ENCODE peak calls at places on chromosomes 7 and 10, in four cellular contexts. One of them, this sample, is unnamed.

GRCh38 chr7:101402081-101402779 is 39.6 kb downstream of the COL26A1 start:
- DNase-seq in K562: no peak
- DNase-seq in HepG2: no peak
- DNase-seq in GM12878: no peak
- DNase-seq in this sample: peak

GRCh38 chr7:1669954-1670893 is at the start of gene ELFN1:
- DNase-seq in K562: peak
- DNase-seq in HepG2: no peak
- DNase-seq in GM12878: no peak
- DNase-seq in this sample: peak

GRCh38 chr7:68166525-68166924 is 1169.9 kb downstream of the TYW1 start:
- DNase-seq in K562: no peak
- DNase-seq in HepG2: no peak
- DNase-seq in GM12878: no peak
- DNase-seq in this sample: no peak

GRCh38 chr10:116670706-116671105 is 50.0 kb downstream of the PNLIPRP2 start:
- DNase-seq in K562: no peak
- DNase-seq in HepG2: no peak
- DNase-seq in GM12878: no peak
- DNase-seq in this sample: no peak

GRCh38 chr10:6586501-6586900 is 6.4 kb upstream of the PRKCQ start:
- DNase-seq in K562: no peak
- DNase-seq in HepG2: no peak
- DNase-seq in GM12878: no peak
- DNase-seq in this sample: no peak

GRCh38 chr7:43490016-43490415 is 92.9 kb upstream of the STK17A start:
- DNase-seq in K562: no peak
- DNase-seq in HepG2: no peak
- DNase-seq in GM12878: no peak
- DNase-seq in this sample: no peak

GRCh38 chr10:88027570-88027969 is 164.1 kb downstream of the PTEN start:
- DNase-seq in K562: no peak
- DNase-seq in HepG2: no peak
- DNase-seq in GM12878: peak
- DNase-seq in this sample: no peak

GRCh38 chr10:27948191-27948590 is 50.7 kb downstream of the ODAD2 start:
- DNase-seq in K562: no peak
- DNase-seq in HepG2: no peak
- DNase-seq in GM12878: no peak
- DNase-seq in this sample: no peak

GRCh38 chr7:15687645-15688025 is 1.2 kb upstream of the MEOX2 start:
- DNase-seq in K562: no peak
- DNase-seq in HepG2: no peak
- DNase-seq in GM12878: no peak
- DNase-seq in this sample: peak

GRCh38 chr7:135501402-135501801 is 8.5 kb downstream of the CNOT4 start:
- DNase-seq in K562: no peak
- DNase-seq in HepG2: no peak
- DNase-seq in GM12878: no peak
- DNase-seq in this sample: no peak

GRCh38 chr10:120131183-120131582 is 238.7 kb downstream of the SEC23IP start:
- DNase-seq in K562: peak
- DNase-seq in HepG2: no peak
- DNase-seq in GM12878: no peak
- DNase-seq in this sample: peak

GRCh38 chr10:1109795-1110673 is 53.8 kb downstream of the WDR37 start:
- DNase-seq in K562: peak
- DNase-seq in HepG2: peak
- DNase-seq in GM12878: peak
- DNase-seq in this sample: peak

GRCh38 chr10:119299531-119299930 is 92.2 kb downstream of the GRK5 start:
- DNase-seq in K562: no peak
- DNase-seq in HepG2: no peak
- DNase-seq in GM12878: no peak
- DNase-seq in this sample: no peak

GRCh38 chr7:73701357-73701995 is 18.0 kb downstream of the STX1A start:
- DNase-seq in K562: peak
- DNase-seq in HepG2: peak
- DNase-seq in GM12878: no peak
- DNase-seq in this sample: peak

GRCh38 chr10:60343254-60343653 is 46.4 kb downstream of the ANK3 start:
- DNase-seq in K562: no peak
- DNase-seq in HepG2: no peak
- DNase-seq in GM12878: no peak
- DNase-seq in this sample: no peak

GRCh38 chr7:82567841-82568240 is 124.3 kb upstream of the CACNA2D1 start:
- DNase-seq in K562: no peak
- DNase-seq in HepG2: no peak
- DNase-seq in GM12878: no peak
- DNase-seq in this sample: no peak

GRCh38 chr7:19011212-19011611 is 106.2 kb downstream of the TWIST1 start:
- DNase-seq in K562: no peak
- DNase-seq in HepG2: no peak
- DNase-seq in GM12878: no peak
- DNase-seq in this sample: no peak

DNA sequence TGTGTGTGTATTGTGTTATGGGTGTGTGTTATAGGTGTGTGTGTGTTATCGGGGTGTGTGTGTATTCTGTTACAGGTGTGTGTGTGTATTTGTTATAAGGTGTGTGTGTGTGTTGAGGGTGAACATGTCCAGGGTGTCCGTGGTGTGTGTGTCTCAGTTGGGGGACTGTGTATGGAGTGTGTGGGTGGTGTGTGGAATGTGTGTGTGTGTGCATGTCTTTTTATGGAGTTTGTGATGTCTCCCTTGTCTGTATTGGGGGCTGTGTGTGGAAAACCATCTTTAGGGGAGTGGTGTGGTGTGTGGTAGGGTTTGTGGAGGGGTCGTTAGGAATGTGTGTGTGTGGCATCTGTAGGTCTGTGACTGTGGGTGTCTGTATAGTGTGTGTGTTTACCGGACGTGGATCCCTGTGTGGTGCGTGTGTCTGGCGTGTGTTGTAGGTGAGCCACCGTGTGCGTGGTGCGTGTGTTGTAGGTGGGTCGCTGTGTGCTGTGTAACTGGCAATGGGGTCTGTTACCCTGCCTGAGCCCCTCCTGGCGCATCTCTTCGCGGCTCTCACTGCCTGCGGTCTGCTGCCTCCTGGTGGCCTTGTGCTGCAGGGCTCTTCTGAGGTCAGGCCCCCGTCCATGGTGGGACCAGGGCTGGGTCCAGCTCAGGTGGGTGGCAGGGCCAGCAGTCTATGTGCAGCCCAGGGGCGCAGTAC is 61.7 kb downstream of the PALD1 start:
- DNase-seq in K562: peak
- DNase-seq in HepG2: peak
- DNase-seq in GM12878: no peak
- DNase-seq in this sample: peak
- TF ChIP-seq ESRRA in K562: no peak
- TF ChIP-seq ESRRA in HepG2: no peak
- TF ChIP-seq ESRRA in GM12878: no peak
- TF ChIP-seq ESRRA in this sample: no peak

DNA sequence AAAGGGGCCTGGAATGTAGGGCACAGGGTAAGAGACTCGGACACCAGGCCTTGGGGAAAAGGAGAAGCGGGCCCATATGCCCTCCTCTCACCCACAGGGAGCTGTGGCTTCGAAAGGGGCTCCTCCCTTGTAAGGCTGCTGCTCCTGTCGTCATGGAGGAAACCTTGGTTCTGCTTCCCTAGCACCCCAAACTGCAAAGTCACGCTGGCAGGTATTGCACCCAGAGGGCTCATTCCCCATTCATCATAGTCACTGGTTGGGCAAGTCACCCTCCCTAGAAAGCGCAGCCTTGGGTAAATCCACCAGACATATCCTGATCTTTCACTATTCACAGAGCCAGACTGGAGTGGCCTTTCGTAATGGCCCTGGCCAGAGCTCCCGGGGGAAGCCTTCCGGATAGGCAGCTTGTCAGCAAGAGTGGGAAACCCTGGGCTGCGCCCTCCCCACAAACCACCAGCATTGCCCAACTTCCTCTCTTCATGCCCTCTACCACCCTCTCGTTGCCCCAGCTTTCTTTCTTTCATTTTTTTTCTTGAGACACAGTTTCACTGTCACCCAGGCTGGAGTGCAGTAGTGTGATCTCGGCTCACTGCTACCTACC is 121.0 kb downstream of the HIP1 start:
- DNase-seq in K562: no peak
- DNase-seq in HepG2: peak
- DNase-seq in GM12878: peak
- DNase-seq in this sample: no peak
- TF ChIP-seq SP1 in K562: no peak
- TF ChIP-seq SP1 in HepG2: no peak
- TF ChIP-seq SP1 in GM12878: no peak
- TF ChIP-seq SP1 in this sample: no peak

GRCh38 chr10:124798781-124799180 is 2.8 kb upstream of the ABRAXAS2 start:
- DNase-seq in K562: no peak
- DNase-seq in HepG2: no peak
- DNase-seq in GM12878: no peak
- DNase-seq in this sample: no peak

GRCh38 chr10:124798364-124798763 is 3.3 kb upstream of the ABRAXAS2 start:
- DNase-seq in K562: peak
- DNase-seq in HepG2: no peak
- DNase-seq in GM12878: no peak
- DNase-seq in this sample: no peak

GRCh38 chr10:124791378-124792348 is at the start of gene EEF1AKMT2:
- DNase-seq in K562: peak
- DNase-seq in HepG2: peak
- DNase-seq in GM12878: peak
- DNase-seq in this sample: peak

DNA sequence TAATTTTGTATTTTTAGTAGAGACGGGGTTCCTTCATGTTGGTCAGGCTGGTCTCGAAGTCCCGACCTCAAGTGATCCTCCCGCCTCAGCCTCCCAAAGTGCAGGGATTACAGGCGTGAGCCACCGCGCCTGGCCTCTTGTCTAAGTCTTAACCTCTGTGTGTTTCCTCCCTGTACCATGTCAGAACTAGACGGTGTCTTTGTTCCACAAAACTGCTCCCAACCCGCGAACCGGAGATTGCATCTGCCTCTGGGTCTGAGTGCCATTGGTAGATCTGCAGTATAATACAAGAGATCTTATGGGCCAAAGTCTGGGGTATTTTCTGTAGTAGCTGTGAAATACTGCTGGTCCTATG is 1.3 kb upstream of the EEF1AKMT2 start:
- DNase-seq in K562: no peak
- DNase-seq in HepG2: no peak
- DNase-seq in GM12878: no peak
- DNase-seq in this sample: no peak
- TF ChIP-seq ESRRA in K562: no peak
- TF ChIP-seq ESRRA in HepG2: no peak
- TF ChIP-seq ESRRA in GM12878: no peak
- TF ChIP-seq ESRRA in this sample: no peak

DNA sequence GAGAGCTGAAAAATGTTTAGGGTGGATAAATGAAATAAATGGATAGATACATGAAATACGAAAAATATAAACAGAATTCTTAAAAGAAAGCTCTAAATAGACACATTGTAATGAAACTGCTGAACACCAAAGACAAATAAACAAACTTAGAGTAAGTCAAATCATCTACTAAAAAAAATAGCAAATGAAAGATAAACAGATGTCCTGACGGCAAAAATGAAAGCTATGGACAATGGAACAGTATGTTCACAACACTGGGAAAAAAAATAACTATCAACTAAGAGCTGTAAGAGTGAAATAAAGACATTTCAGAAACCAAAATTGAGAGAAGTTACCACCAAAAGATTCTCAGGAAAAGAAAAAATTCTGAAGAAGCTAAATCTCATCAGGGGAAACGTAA is 106.1 kb downstream of the SGMS1 start:
- DNase-seq in K562: no peak
- DNase-seq in HepG2: no peak
- DNase-seq in GM12878: no peak
- DNase-seq in this sample: no peak
- TF ChIP-seq SP1 in K562: no peak
- TF ChIP-seq SP1 in HepG2: no peak
- TF ChIP-seq SP1 in GM12878: no peak
- TF ChIP-seq SP1 in this sample: no peak

This sample was measured in WTC11.